ENCODE peak calls at places on chromosomes 7 and 10, in seven cellular contexts. Y is thyroid gland, Q is H1, V is transverse colon, P is right lobe of liver, A is prostate gland, L is GM12891. U is an unnamed sample.

GRCh38 chr7:27137603-27138410 is 5.7 kb downstream of the HOXA5 start:
- DNase-seq in Y (no peak), Q (no peak), V (no peak), P (no peak), A (no peak), L (no peak), U (no peak)

GRCh38 chr10:31099101-31099500 is 67.4 kb upstream of the ZNF438 start:
- DNase-seq in Y (no peak), Q (no peak), V (peak; percentile 17), P (no peak), A (no peak), L (no peak), U (no peak)

GRCh38 chr7:40850017-40850416 is 715.2 kb downstream of the SUGCT start:
- DNase-seq in Y (no peak), Q (no peak), V (no peak), P (no peak), A (no peak), L (no peak), U (no peak)

GRCh38 chr7:13656330-13656729 is 333.1 kb downstream of the ETV1 start:
- DNase-seq in Y (no peak), Q (no peak), V (no peak), P (no peak), A (no peak), L (no peak), U (no peak)

GRCh38 chr10:46543379-46544014 is 13.0 kb downstream of the GPRIN2 start:
- DNase-seq in Y (peak; percentile 4), Q (no peak), V (peak; percentile 8), P (peak; percentile 45), A (no peak), L (no peak), U (no peak)

GRCh38 chr7:149377386-149377785 is 83.5 kb downstream of the ZNF777 start:
- DNase-seq in Y (no peak), Q (no peak), V (no peak), P (no peak), A (no peak), L (no peak), U (no peak)

GRCh38 chr7:14376711-14377110 is 387.2 kb upstream of the ETV1 start:
- DNase-seq in Y (no peak), Q (no peak), V (no peak), P (no peak), A (no peak), L (no peak), U (no peak)

GRCh38 chr7:15389073-15389472 is 172.7 kb downstream of the AGMO start:
- DNase-seq in Y (no peak), Q (no peak), V (no peak), P (no peak), A (no peak), L (no peak), U (no peak)

GRCh38 chr10:7421519-7421918 is 10.7 kb upstream of the SFMBT2 start:
- DNase-seq in Y (no peak), Q (no peak), V (no peak), P (no peak), A (no peak), L (no peak), U (no peak)

GRCh38 chr10:27724287-27724686 is 21.3 kb downstream of the MKX start:
- DNase-seq in Y (no peak), Q (no peak), V (no peak), P (no peak), A (no peak), L (no peak), U (no peak)

GRCh38 chr7:34208878-34209621 is 303.7 kb downstream of the BMPER start:
- DNase-seq in Y (no peak), Q (no peak), V (no peak), P (no peak), A (no peak), L (no peak), U (peak; percentile 21)

GRCh38 chr10:15209827-15210509 is 41.5 kb upstream of the NMT2 start:
- DNase-seq in Y (peak; percentile 86), Q (peak; percentile 91), V (peak; percentile 86), P (peak; percentile 84), A (peak; percentile 85), L (peak; percentile 58), U (peak; percentile 86)

GRCh38 chr7:154167051-154167450 is 114.9 kb downstream of the DPP6 start:
- DNase-seq in Y (no peak), Q (no peak), V (no peak), P (no peak), A (no peak), L (no peak), U (no peak)

GRCh38 chr10:97640868-97641811 is 669 bp downstream of the PI4K2A start:
- DNase-seq in Y (peak; percentile 36), Q (peak; percentile 69), V (peak; percentile 31), P (peak; percentile 50), A (peak; percentile 5), L (peak; percentile 35), U (peak; percentile 21)

GRCh38 chr10:15038416-15038815 is 5.3 kb upstream of the OLAH start:
- DNase-seq in Y (no peak), Q (no peak), V (no peak), P (no peak), A (no peak), L (no peak), U (no peak)

GRCh38 chr7:106681815-106682495 is 21.0 kb upstream of the CCDC71L start:
- DNase-seq in Y (no peak), Q (no peak), V (no peak), P (no peak), A (no peak), L (no peak), U (no peak)

GRCh38 chr10:104121485-104122272 is at the start of gene SFR1:
- DNase-seq in Y (peak; percentile 99), Q (peak; percentile 99), V (peak; percentile 99), P (peak; percentile 99), A (peak; percentile 99), L (peak; percentile 72), U (peak; percentile 98)
- TF ChIP-seq POLR2A in Y (peak; percentile 79), Q (peak; percentile 90), V (peak; percentile 89), P (peak; percentile 67), A (peak; percentile 87), L (peak; percentile 95), U (peak; percentile 87)

GRCh38 chr10:58268454-58268945 is 462 bp upstream of the CISD1 start:
- DNase-seq in Y (no peak), Q (no peak), V (no peak), P (no peak), A (no peak), L (no peak), U (no peak)

GRCh38 chr10:58266003-58266825 is 1.5 kb downstream of the IPMK start:
- DNase-seq in Y (no peak), Q (no peak), V (no peak), P (no peak), A (no peak), L (no peak), U (no peak)

GRCh38 chr10:58267713-58268453 is at the start of gene IPMK:
- DNase-seq in Y (peak; percentile 96), Q (peak; percentile 93), V (peak; percentile 97), P (peak; percentile 98), A (peak; percentile 91), L (peak; percentile 56), U (peak; percentile 88)

GRCh38 chr10:58268946-58269831 is at the start of gene CISD1:
- DNase-seq in Y (peak; percentile 98), Q (peak; percentile 97), V (peak; percentile 97), P (peak; percentile 99), A (peak; percentile 98), L (peak; percentile 77), U (peak; percentile 94)

GRCh38 chr10:58266826-58267712 is 625 bp downstream of the IPMK start:
- DNase-seq in Y (peak; percentile 55), Q (peak; percentile 66), V (peak; percentile 69), P (peak; percentile 62), A (peak; percentile 48), L (no peak), U (peak; percentile 34)
- TF ChIP-seq POLR2A in Y (no peak), Q (no peak), V (peak; percentile 54), P (no peak), A (no peak), L (no peak), U (peak; percentile 13)

GRCh38 chr10:70478191-70479160 is at the start of gene PALD1:
- DNase-seq in Y (peak; percentile 50), Q (peak; percentile 89), V (peak; percentile 65), P (peak; percentile 66), A (peak; percentile 54), L (peak; percentile 79), U (peak; percentile 69)
- TF ChIP-seq POLR2A in Y (no peak), Q (no peak), V (no peak), P (peak; percentile 36), A (no peak), L (no peak), U (no peak)

DNA sequence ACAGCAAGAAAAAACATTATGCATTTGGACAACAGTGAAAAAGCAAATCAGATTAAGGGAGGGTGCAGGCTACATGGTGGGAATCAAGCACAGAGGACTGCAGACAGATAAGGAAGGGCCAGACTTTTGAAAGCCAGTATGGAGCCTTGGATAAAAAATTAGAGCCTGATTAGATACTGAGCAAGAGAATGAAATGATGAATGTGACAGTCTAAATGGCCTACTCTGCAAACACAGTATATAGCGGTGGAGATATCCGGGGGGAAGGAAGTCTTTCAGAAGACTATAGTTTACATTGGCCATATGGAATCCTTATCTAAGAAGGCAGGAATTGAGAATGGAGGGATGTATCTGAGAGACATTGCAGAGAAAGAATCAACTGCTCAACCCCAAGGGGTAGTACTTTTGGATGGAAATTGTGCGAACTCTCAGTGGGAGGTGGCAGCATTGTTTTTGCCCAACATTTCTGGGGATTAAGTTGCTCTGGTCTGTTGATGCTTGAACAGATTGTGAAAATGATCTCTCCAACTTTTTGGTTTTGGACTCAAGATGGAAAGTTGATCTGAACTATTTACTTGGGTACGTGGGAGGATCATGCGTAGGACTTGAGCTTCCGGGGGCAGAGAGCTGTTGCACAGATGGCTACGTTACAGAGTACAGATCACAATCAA is 39.4 kb upstream of the CHCHD3 start:
- DNase-seq in Y (no peak), Q (no peak), V (no peak), P (no peak), A (no peak), L (no peak), U (no peak)
- TF ChIP-seq POLR2A in Y (no peak), Q (no peak), V (no peak), P (no peak), A (no peak), L (no peak), U (no peak)

GRCh38 chr10:80530816-80531215 is 6.9 kb upstream of the SH2D4B start:
- DNase-seq in Y (no peak), Q (no peak), V (no peak), P (no peak), A (no peak), L (no peak), U (no peak)

GRCh38 chr10:80528901-80529300 is 8.8 kb upstream of the SH2D4B start:
- DNase-seq in Y (no peak), Q (no peak), V (no peak), P (no peak), A (no peak), L (no peak), U (no peak)

GRCh38 chr10:80530251-80530650 is 7.5 kb upstream of the SH2D4B start:
- DNase-seq in Y (no peak), Q (no peak), V (peak; percentile 33), P (no peak), A (no peak), L (no peak), U (no peak)

GRCh38 chr10:80528185-80528700 is 9.5 kb upstream of the SH2D4B start:
- DNase-seq in Y (no peak), Q (no peak), V (no peak), P (no peak), A (no peak), L (no peak), U (no peak)

DNA sequence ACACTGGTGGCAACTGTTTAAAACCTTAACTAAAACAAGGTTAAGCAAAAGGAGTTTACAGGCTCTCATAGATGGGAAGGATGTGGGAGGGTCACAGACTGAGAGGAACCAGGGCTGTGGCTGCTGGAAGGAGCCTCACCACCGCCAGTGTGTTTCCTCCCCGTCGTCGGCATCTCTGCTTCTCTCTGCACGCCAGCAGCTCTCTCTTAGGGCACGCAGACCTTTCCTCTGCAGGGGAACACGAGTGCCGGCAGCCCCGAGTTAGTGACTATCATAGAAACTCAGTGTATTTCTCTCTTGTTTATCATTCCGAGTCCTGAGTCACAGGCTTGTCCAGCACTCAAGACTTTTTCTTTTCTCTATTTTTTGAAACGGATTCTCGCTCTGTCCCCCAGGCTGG is 8.1 kb upstream of the SH2D4B start:
- DNase-seq in Y (no peak), Q (no peak), V (no peak), P (no peak), A (no peak), L (no peak), U (no peak)
- TF ChIP-seq POLR2A in Y (no peak), Q (no peak), V (no peak), P (no peak), A (no peak), L (no peak), U (no peak)